ENCODE peak calls at places on chromosomes 11 and 22, in eight cellular contexts. O, S, P, G, H, I, B and J are unnamed samples.

GRCh38 chr11:80587906-80588305 is 1147.1 kb upstream of the TENM4 start:
- DNase-seq in G (no peak), B (no peak), I (no peak), S (no peak), P (no peak), H (no peak), O (no peak), J (no peak)

GRCh38 chr11:74112877-74113276 is 57.9 kb downstream of the C2CD3 start:
- DNase-seq in H (no peak), G (no peak), O (no peak), S (no peak), P (no peak), I (no peak), B (no peak), J (no peak)

GRCh38 chr11:89182773-89183172 is 5.1 kb downstream of the TYR start:
- DNase-seq in I (peak), S (no peak), G (no peak), O (no peak), H (no peak), B (no peak), P (no peak), J (peak)

GRCh38 chr11:35343033-35343598 is 76.2 kb downstream of the SLC1A2 start:
- DNase-seq in B (no peak), S (no peak), O (no peak), G (no peak), P (no peak), I (no peak), H (no peak), J (no peak)

GRCh38 chr11:82494988-82495432 is 238.7 kb downstream of the FAM181B start:
- DNase-seq in H (no peak), G (peak), I (no peak), O (no peak), S (no peak), B (no peak), P (no peak), J (no peak)

GRCh38 chr11:17508306-17508705 is 31.7 kb upstream of the ABCC8 start:
- DNase-seq in B (peak), H (peak), I (no peak), O (no peak), P (no peak), S (no peak), G (no peak), J (no peak)

GRCh38 chr22:36326178-36327161 is 61.3 kb downstream of the MYH9 start:
- DNase-seq in I (no peak), O (no peak), B (no peak), H (no peak), G (no peak), S (no peak), P (no peak), J (no peak)

GRCh38 chr11:126857860-126858808 is 142.4 kb downstream of the KIRREL3 start:
- DNase-seq in S (no peak), H (no peak), P (no peak), I (peak), B (no peak), G (no peak), O (no peak), J (peak)

GRCh38 chr11:31815743-31816466 is 4.8 kb upstream of the PAX6 start:
- DNase-seq in P (no peak), S (no peak), I (no peak), H (no peak), B (no peak), O (no peak), G (no peak), J (no peak)
- H3K4me3 ChIP-seq in P (peak), S (peak), I (no peak), H (no peak), B (peak), O (no peak), G (no peak), J (peak)

DNA sequence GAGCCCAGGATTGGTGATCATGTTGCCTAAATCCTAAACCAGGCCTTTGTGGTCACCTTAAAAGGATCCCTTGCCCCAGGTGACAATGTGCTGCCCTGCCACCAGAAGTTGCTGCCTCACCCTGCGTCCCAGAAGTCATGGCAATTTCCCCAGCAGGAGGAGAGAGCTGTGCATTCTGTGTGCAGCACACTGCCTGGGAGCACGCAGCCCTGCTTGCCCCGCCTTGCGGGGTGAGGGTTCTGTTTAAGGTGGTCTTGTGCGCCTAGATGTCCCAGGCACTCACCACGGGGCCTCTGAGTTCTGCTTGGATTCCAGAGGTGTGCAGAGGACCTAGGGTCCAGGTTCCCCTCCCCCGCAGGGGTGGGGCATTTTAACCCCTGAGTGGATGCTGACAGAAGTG is 95.0 kb downstream of the GRAMD1B start:
- DNase-seq in O (no peak), G (no peak), H (no peak), S (no peak), I (no peak), B (no peak), P (no peak), J (no peak)
- H3K4me3 ChIP-seq in O (no peak), G (no peak), H (no peak), S (peak), I (no peak), B (no peak), P (no peak), J (peak)

GRCh38 chr22:23230348-23231068 is 50.2 kb downstream of the BCR start:
- DNase-seq in H (no peak), G (no peak), B (no peak), O (no peak), S (no peak), P (no peak), I (no peak), J (no peak)
- H3K4me3 ChIP-seq in H (no peak), G (no peak), B (no peak), O (no peak), S (no peak), P (no peak), I (no peak), J (no peak)

GRCh38 chr11:11332141-11332710 is 20.8 kb downstream of the CSNK2A3 start:
- DNase-seq in H (no peak), G (no peak), O (no peak), I (no peak), P (no peak), S (no peak), B (no peak), J (no peak)

GRCh38 chr11:11334607-11335006 is 18.4 kb downstream of the CSNK2A3 start:
- DNase-seq in I (no peak), O (no peak), G (no peak), P (no peak), H (no peak), S (no peak), B (no peak), J (no peak)

GRCh38 chr11:11338304-11338703 is 14.7 kb downstream of the CSNK2A3 start:
- DNase-seq in P (no peak), I (no peak), B (no peak), O (no peak), G (no peak), H (no peak), S (no peak), J (no peak)

GRCh38 chr11:11336664-11337063 is 16.4 kb downstream of the CSNK2A3 start:
- DNase-seq in S (no peak), I (no peak), O (no peak), P (no peak), G (no peak), B (no peak), H (no peak), J (no peak)

GRCh38 chr11:11335043-11335442 is 18.0 kb downstream of the CSNK2A3 start:
- DNase-seq in I (no peak), B (no peak), H (no peak), O (no peak), G (no peak), S (no peak), P (no peak), J (no peak)
- H3K4me3 ChIP-seq in I (no peak), B (no peak), H (no peak), O (no peak), G (no peak), S (no peak), P (no peak), J (no peak)

DNA sequence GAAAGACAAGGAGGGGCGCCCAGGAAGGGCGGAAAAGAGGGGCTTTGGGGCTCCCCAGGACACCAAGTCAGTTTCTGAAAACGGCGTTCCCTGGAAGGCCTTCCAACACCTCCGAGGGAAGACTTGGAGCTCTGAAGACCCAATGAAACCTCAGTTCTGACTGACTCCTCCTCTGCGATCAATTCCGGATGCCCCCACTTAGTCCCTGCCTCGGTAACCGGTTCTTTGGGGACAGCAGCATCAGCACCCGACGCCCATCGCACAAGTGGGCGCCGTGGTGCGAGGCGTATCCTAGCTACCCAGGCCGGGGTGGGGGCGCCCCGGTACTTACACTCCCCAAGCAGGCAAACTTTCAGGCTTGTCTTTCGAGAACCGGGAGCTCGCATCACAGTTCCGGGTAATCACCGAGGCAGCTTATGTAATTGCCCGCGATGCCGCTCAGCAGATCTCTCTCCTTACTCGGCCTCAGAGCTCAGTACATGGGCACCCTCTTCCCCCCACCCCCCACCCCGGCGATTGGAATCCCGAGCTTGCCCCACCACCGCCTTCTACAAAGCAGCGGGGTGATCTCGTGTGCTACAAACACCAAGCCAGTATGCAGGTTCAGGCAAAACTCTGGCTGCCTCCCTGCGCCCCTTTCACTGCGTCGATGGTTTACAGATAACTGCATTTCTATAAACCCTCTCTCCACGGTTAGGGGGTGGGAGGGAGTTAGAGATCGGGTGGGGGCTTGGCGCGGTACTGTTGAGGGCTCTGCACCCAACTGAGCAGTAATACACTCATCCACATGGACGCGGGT is 2.0 kb downstream of the TENM4 start:
- DNase-seq in H (no peak), P (peak), G (no peak), B (peak), S (peak), O (no peak), I (peak), J (no peak)
- H3K4me3 ChIP-seq in H (peak), P (peak), G (no peak), B (peak), S (peak), O (peak), I (peak), J (peak)

GRCh38 chr11:28730336-28730735 is 622.1 kb downstream of the METTL15 start:
- DNase-seq in G (no peak), H (no peak), P (no peak), B (no peak), O (no peak), I (peak), S (no peak), J (no peak)
- H3K4me3 ChIP-seq in G (no peak), H (no peak), P (no peak), B (no peak), O (no peak), I (no peak), S (no peak), J (no peak)

GRCh38 chr22:41957941-41958556 is 6.1 kb downstream of the SMIM45 start:
- DNase-seq in P (no peak), B (no peak), H (no peak), S (no peak), G (no peak), I (no peak), O (no peak), J (no peak)
- H3K4me3 ChIP-seq in P (peak), B (no peak), H (no peak), S (no peak), G (no peak), I (no peak), O (no peak), J (no peak)

DNA sequence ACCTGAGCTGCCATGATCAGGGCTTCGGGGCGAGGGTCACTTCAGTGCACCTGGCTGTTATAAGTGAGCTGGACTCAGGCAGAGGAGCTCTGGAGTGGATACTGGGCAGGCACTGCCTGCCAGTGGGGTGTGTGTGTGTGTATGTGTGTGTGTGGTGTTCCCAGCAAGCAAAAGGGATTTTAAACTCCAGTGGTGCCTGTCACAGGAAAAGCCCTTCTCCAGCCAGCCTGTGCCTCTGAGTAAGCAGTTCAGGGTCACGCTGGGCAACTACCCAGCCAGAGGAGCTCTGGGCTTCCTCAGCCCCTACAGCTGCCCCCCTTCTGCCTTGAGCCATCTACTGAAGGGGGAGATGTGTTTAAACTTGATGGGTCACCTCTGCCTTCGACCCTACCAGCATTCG is 109.0 kb downstream of the OSBP2 start:
- DNase-seq in G (no peak), P (no peak), B (no peak), O (no peak), H (no peak), I (no peak), S (no peak), J (no peak)
- H3K4me3 ChIP-seq in G (no peak), P (no peak), B (no peak), O (no peak), H (no peak), I (no peak), S (no peak), J (no peak)

DNA sequence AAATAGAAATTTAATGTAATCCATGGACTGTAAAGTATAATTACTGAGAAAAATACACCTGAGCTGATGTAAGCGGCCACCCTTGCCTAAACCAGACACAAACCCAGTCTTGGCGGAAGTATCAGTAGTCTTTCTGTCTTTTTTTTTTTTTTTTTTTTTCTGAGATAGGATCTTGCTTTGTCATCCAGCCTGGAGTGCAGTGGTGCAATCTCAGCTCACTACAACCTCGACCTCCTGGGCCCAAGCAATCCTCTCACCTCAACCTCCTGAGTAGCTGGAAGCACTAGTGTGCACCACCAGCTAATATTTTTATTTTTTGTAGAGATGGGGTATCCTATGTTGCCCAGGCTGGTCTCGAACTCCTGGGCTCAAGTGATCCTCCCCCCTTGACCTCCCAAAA is 5.5 kb upstream of the CXCR5 start:
- DNase-seq in H (no peak), B (no peak), I (no peak), P (no peak), S (no peak), G (peak), O (no peak), J (no peak)
- H3K4me3 ChIP-seq in H (no peak), B (no peak), I (no peak), P (no peak), S (no peak), G (no peak), O (no peak), J (no peak)